ENCODE peak calls at places on chromosome 12, in four cellular contexts. One of them, this sample, is unnamed.

GRCh38 chr12:110743571-110744093 is 941 bp upstream of the PPP1CC start:
- DNase-seq in foreskin fibroblast: peak; percentile 72
- DNase-seq in fibroblast of pulmonary artery: peak; percentile 46
- DNase-seq in ELF-1: peak; percentile 39
- DNase-seq in this sample: no peak

GRCh38 chr12:6943387-6943718 is 263 bp upstream of the RNU7-1 start:
- DNase-seq in foreskin fibroblast: peak; percentile 94
- DNase-seq in fibroblast of pulmonary artery: peak; percentile 95
- DNase-seq in ELF-1: peak; percentile 93
- DNase-seq in this sample: no peak

GRCh38 chr12:111454716-111455447 is 49.2 kb downstream of the SH2B3 start:
- DNase-seq in foreskin fibroblast: peak; percentile 7
- DNase-seq in fibroblast of pulmonary artery: no peak
- DNase-seq in ELF-1: no peak
- DNase-seq in this sample: no peak

GRCh38 chr12:112905451-112906089 is 1.2 kb upstream of the OAS1 start:
- DNase-seq in foreskin fibroblast: no peak
- DNase-seq in fibroblast of pulmonary artery: no peak
- DNase-seq in ELF-1: no peak
- DNase-seq in this sample: no peak

GRCh38 chr12:112350593-112351592 is 31.3 kb downstream of the HECTD4 start:
- DNase-seq in foreskin fibroblast: peak; percentile 54
- DNase-seq in fibroblast of pulmonary artery: no peak
- DNase-seq in ELF-1: no peak
- DNase-seq in this sample: no peak

GRCh38 chr12:102343361-102344121 is 136.8 kb downstream of the IGF1 start:
- DNase-seq in foreskin fibroblast: peak; percentile 31
- DNase-seq in fibroblast of pulmonary artery: peak; percentile 33
- DNase-seq in ELF-1: peak; percentile 5
- DNase-seq in this sample: no peak

GRCh38 chr12:65634626-65635331 is 189.5 kb upstream of the HMGA2 start:
- DNase-seq in foreskin fibroblast: peak; percentile 91
- DNase-seq in fibroblast of pulmonary artery: peak; percentile 52
- DNase-seq in ELF-1: no peak
- DNase-seq in this sample: no peak

GRCh38 chr12:114371250-114371649 is 34.7 kb downstream of the TBX5 start:
- DNase-seq in foreskin fibroblast: no peak
- DNase-seq in fibroblast of pulmonary artery: no peak
- DNase-seq in ELF-1: no peak
- DNase-seq in this sample: no peak

GRCh38 chr12:55226523-55226922 is 5.7 kb downstream of the OR10A7 start:
- DNase-seq in foreskin fibroblast: no peak
- DNase-seq in fibroblast of pulmonary artery: no peak
- DNase-seq in ELF-1: no peak
- DNase-seq in this sample: no peak